ENCODE peak calls at places on chromosome X, in nine cellular contexts. J is neuronal stem cell, H is mesenchymal stem cell, X is IMR-90, K is neural progenitor cell, P is H1, S is fibroblast of lung, Y is PC-9, R is K562. B is an unnamed sample. For H3K4me1, the result is how much of the 10 kb centered on the place peaks cover.

GRCh38 chrX:51902651-51903050 is 9.2 kb downstream of the MAGED1 start:
- DNase-seq in R (no peak), Y (no peak), K (no peak), H (no peak), S (no peak), J (no peak), P (no peak), X (no peak), B (no peak)

GRCh38 chrX:38726596-38726995 is 74.7 kb upstream of the MID1IP1 start:
- DNase-seq in S (peak), K (no peak), R (no peak), J (no peak), Y (no peak), P (no peak), X (no peak), H (peak), B (no peak)

GRCh38 chrX:17500145-17500579 is 125.2 kb downstream of the NHS start:
- DNase-seq in P (no peak), J (no peak), Y (peak), S (peak), K (no peak), X (peak), R (no peak), H (no peak), B (peak)

GRCh38 chrX:153821066-153821465 is 9.3 kb downstream of the PDZD4 start:
- DNase-seq in Y (no peak), J (no peak), S (no peak), X (no peak), K (no peak), P (no peak), H (no peak), R (no peak), B (no peak)

GRCh38 chrX:68763481-68763880 is 65.3 kb upstream of the EFNB1 start:
- DNase-seq in X (no peak), H (no peak), R (no peak), Y (no peak), S (no peak), K (no peak), P (no peak), J (no peak), B (no peak)

GRCh38 chrX:54325077-54325476 is 32.8 kb downstream of the WNK3 start:
- DNase-seq in J (no peak), P (no peak), H (no peak), R (no peak), S (no peak), Y (no peak), K (no peak), X (no peak), B (no peak)

GRCh38 chrX:130878350-130879341 is 24.4 kb downstream of the ENOX2 start:
- DNase-seq in X (peak), Y (peak), P (no peak), J (no peak), H (peak), S (peak), R (no peak), K (no peak), B (peak)

GRCh38 chrX:107542500-107542899 is 85.8 kb upstream of the PRPS1 start:
- DNase-seq in Y (no peak), S (peak), J (no peak), X (peak), P (no peak), H (peak), R (no peak), K (peak), B (peak)

GRCh38 chrX:74133156-74133796 is 170.7 kb upstream of the ZCCHC13 start:
- DNase-seq in S (peak), Y (peak), J (peak), K (peak), R (peak), X (peak), P (no peak), H (peak), B (peak)

GRCh38 chrX:110006826-110007375 is 4.0 kb downstream of the TMEM164 start:
- DNase-seq in J (no peak), R (no peak), X (peak), H (no peak), S (peak), K (no peak), Y (no peak), P (no peak), B (no peak)

GRCh38 chrX:118347131-118347530 is 1.2 kb downstream of the WDR44 start:
- DNase-seq in R (peak), P (no peak), J (no peak), Y (peak), S (peak), K (peak), H (peak), X (peak), B (peak)

GRCh38 chrX:69093960-69094935 is 71.0 kb downstream of the PJA1 start:
- DNase-seq in R (peak), P (peak), S (peak), J (peak), K (peak), X (peak), Y (peak), H (peak), B (peak)

GRCh38 chrX:103773445-103773844 is 3.2 kb upstream of the PLP1 start:
- DNase-seq in Y (no peak), J (no peak), X (no peak), H (no peak), S (no peak), P (no peak), R (no peak), K (no peak), B (no peak)

GRCh38 chrX:114615765-114616164 is 31.9 kb downstream of the HTR2C start:
- DNase-seq in H (no peak), X (no peak), R (no peak), J (no peak), K (no peak), P (no peak), Y (no peak), S (no peak), B (no peak)

GRCh38 chrX:154036513-154036912 is 16.8 kb upstream of the IRAK1 start:
- DNase-seq in J (no peak), S (no peak), Y (no peak), R (no peak), H (no peak), P (peak), K (peak), X (no peak), B (no peak)

GRCh38 chrX:56788717-56789122 is 59.7 kb downstream of the NBDY start:
- DNase-seq in R (no peak), H (no peak), K (no peak), S (no peak), J (no peak), P (no peak), Y (no peak), X (peak), B (no peak)

GRCh38 chrX:18179446-18179845 is 41.2 kb downstream of the BEND2 start:
- DNase-seq in J (no peak), H (no peak), K (no peak), X (no peak), P (no peak), R (peak), Y (no peak), S (no peak), B (no peak)

GRCh38 chrX:30488092-30488491 is 89.5 kb downstream of the TASL start:
- DNase-seq in S (peak), K (peak), Y (no peak), P (no peak), J (no peak), X (peak), H (peak), R (no peak), B (no peak)

GRCh38 chrX:39819921-39820849 is 277.6 kb downstream of the BCOR start:
- DNase-seq in X (no peak), R (no peak), J (no peak), Y (no peak), K (peak), H (peak), S (no peak), P (no peak), B (no peak)

GRCh38 chrX:153967536-153968214 is 3.9 kb downstream of the HCFC1 start:
- DNase-seq in J (no peak), Y (no peak), H (no peak), R (no peak), S (no peak), K (no peak), P (no peak), X (no peak), B (no peak)

GRCh38 chrX:95956780-95957179 is 727.9 kb upstream of the DIAPH2 start:
- DNase-seq in Y (no peak), X (no peak), P (no peak), R (no peak), J (no peak), S (no peak), H (no peak), K (no peak), B (no peak)

GRCh38 chrX:70171636-70172035 is 5.6 kb upstream of the DGAT2L6 start:
- DNase-seq in P (no peak), R (no peak), H (no peak), J (no peak), K (peak), X (peak), Y (no peak), S (no peak), B (peak)

GRCh38 chrX:76433219-76433618 is 5.7 kb downstream of the MAGEE1 start:
- DNase-seq in P (no peak), S (no peak), H (no peak), Y (no peak), R (no peak), X (no peak), K (peak), J (no peak), B (no peak)

GRCh38 chrX:122272011-122272410 is 912.1 kb upstream of the GRIA3 start:
- DNase-seq in J (no peak), R (no peak), X (no peak), H (no peak), P (no peak), K (no peak), S (no peak), Y (no peak), B (no peak)

DNA sequence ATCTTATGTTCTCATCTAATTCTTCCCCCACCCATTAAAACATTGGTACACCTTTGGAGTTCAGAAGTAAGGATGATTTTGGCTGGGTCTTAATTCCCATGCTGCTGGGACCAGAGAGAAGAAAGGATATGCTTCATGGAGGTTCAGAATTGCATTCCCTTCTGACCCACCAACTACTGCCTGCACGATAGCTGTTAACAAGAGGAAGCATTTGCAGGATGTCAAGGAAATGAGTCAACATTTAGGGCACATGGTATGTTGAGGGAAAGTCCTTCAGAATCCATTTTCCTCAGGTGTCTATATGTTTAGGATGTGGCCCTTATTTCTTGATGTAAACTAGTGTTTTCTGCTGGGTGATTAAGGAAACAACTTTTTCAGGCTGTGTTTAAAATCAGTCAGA is 95.4 kb upstream of the DDX3X start:
- DNase-seq in P (no peak), Y (no peak), S (peak), R (peak), J (no peak), K (no peak), X (peak), H (peak), B (peak)
- H2AFZ ChIP-seq in P (no peak), Y (no peak), S (no peak), R (no peak), J (no peak), K (no peak), X (no peak), H (no peak), B (no peak)

GRCh38 chrX:45140812-45141211 is 59.9 kb downstream of the DIPK2B start:
- DNase-seq in R (no peak), S (no peak), J (no peak), H (no peak), K (no peak), X (no peak), Y (no peak), P (no peak), B (no peak)

GRCh38 chrX:45145492-45146215 is 55.0 kb downstream of the DIPK2B start:
- DNase-seq in S (no peak), R (no peak), J (no peak), K (no peak), Y (peak), H (no peak), X (no peak), P (no peak), B (no peak)

GRCh38 chrX:45138525-45138924 is 62.2 kb downstream of the DIPK2B start:
- DNase-seq in R (no peak), H (no peak), S (no peak), J (no peak), K (no peak), P (no peak), X (no peak), Y (no peak), B (no peak)

GRCh38 chrX:45143455-45143854 is 57.2 kb downstream of the DIPK2B start:
- DNase-seq in Y (no peak), R (no peak), S (no peak), X (no peak), P (no peak), H (no peak), K (no peak), J (no peak), B (no peak)

GRCh38 chrX:45142185-45142584 is 58.5 kb downstream of the DIPK2B start:
- DNase-seq in R (no peak), S (no peak), Y (no peak), K (no peak), H (no peak), X (no peak), P (no peak), J (no peak), B (no peak)
- H3K27ac ChIP-seq in R (no peak), S (no peak), Y (no peak), K (no peak), H (no peak), X (no peak), P (no peak), J (no peak), B (no peak)

DNA sequence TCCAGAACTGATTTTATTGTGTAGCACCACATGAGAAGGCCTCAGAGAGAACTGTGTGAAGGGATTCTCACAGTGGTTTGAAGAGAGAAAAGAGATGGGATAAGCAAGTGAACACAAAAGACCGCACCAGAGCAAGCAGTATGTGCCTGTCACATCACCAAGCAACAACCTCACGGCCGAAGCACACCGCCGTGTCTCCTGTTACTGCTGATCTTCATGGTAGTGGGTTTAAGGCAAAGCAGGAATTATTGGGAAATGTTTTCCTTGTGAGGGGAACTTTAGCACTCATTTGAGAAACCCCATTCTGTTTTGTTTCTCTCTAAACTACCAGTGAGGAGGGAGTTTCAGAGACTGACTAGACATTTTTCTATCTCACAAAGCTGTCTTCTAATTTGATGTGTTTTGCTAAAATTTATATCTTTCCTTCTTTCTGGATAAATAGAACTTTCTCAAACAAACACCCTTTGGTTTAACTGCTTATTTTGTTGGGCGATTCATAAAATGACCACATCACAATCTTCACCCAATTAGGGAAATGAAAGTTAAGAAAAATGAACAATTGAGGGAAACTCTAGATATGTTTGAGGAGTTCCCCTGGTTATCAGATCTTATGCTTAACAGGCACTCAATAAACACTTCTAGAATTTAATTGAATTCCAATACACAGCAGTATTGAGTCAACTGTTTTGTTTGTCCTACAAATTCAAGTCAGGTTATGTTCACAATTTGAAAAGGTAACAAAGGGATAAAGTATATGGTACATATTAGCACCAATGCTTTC is 16.5 kb downstream of the SH3KBP1 start:
- DNase-seq in P (no peak), H (no peak), K (no peak), R (no peak), Y (no peak), S (no peak), X (no peak), J (no peak), B (no peak)
- H3K4me1 ChIP-seq in P (under half), H (under half), K (under half), R (under half), Y (under half), S (under half), X (under half), J (under half), B (under half)

DNA sequence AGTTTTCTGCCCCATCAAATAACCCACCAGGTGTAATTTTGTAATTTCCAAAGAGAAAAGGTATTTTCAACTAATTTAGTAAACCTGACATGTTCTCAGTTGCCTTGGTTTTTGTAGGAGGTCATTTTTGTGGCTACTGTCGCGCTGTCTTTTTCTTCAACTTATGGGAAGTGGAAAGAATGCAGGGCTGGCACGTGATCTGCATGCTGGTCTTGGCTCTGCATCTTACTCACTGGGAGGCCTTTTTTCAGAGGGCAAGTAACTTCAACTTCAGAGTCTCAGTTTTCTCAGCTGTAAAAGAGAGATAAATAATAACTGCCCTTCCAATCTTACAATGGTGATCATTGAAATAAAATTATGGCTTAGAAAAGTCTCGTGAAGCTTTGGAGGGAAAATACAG is 109.9 kb upstream of the SMIM10 start:
- DNase-seq in R (no peak), K (no peak), S (peak), P (no peak), H (peak), Y (no peak), X (peak), J (no peak), B (peak)
- H2AFZ ChIP-seq in R (no peak), K (no peak), S (no peak), P (no peak), H (no peak), Y (no peak), X (peak), J (peak), B (no peak)

GRCh38 chrX:150575415-150575814 is 7.0 kb downstream of the MTM1 start:
- DNase-seq in R (no peak), H (no peak), P (no peak), J (no peak), Y (peak), S (peak), X (peak), K (no peak), B (peak)
- H3K27ac ChIP-seq in R (no peak), H (no peak), P (no peak), J (no peak), Y (peak), S (no peak), X (no peak), K (no peak), B (no peak)

GRCh38 chrX:143121471-143121870 is 95.7 kb downstream of the SPANXN4 start:
- DNase-seq in P (no peak), K (peak), R (no peak), H (no peak), X (no peak), Y (no peak), S (no peak), J (no peak), B (no peak)
- H3K4me1 ChIP-seq in P (under half), K (under half), R (under half), H (under half), X (under half), Y (under half), S (under half), J (under half), B (under half)

DNA sequence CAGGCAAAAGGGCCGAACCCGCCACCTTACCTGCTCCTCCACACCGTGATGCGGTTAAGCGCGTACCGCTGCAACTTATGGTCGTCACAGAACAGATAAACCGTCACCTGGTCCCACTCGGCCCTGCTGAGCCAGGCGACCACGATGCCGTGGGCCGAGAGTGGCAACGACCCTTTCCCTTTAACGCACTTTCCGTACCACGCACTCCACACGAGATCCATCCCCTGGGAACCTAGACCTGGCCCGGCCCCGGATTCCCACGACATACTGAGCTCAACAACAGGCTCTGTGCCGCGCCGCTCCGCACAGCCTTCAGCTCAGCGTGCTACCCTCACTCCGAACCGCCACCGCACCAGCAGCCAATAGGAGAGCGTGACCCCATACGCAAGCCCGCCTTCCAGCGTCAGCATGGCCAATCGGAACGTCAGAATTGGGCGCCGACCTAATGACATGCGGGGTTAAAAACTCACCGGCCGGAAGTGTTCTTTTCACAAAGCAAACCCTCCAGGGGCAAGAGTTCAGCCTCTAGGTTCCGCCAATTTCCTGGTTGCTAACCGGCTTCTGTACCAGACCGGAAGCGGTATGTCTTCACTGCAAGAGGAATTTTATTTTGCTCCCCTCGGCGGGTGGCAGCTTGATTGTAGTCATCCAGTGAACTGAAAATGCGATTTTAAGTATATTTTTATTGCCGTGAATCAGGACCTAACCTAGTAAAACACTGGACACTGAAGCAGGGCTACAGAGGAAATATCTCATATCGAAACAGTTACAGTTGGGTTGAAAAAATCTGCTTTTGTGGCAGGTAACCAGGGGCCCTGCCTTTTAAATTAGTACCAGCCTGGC is at the start of gene LAS1L:
- DNase-seq in R (peak), J (peak), S (peak), X (peak), K (peak), Y (peak), P (peak), H (peak), B (peak)
- H2AFZ ChIP-seq in R (peak), J (peak), S (peak), X (peak), K (peak), Y (peak), P (peak), H (peak), B (peak)

B was measured in astrocyte.